ENCODE peak calls at places on chromosome 14, in five cellular contexts. V, W, H, C and J are unnamed samples.

GRCh38 chr14:104752338-104752734 is 611 bp upstream of the SIVA1 start:
- DNase-seq in H (no peak), W (no peak), C (no peak), V (no peak), J (no peak)

GRCh38 chr14:58150243-58150805 is 1.7 kb downstream of the ARMH4 start:
- DNase-seq in V (no peak), W (no peak), C (no peak), H (no peak), J (no peak)

GRCh38 chr14:21475767-21476525 is 813 bp downstream of the RAB2B start:
- DNase-seq in W (no peak), V (no peak), H (no peak), C (no peak), J (no peak)

GRCh38 chr14:89493877-89494634 is 77.0 kb upstream of the FOXN3 start:
- DNase-seq in H (no peak), V (no peak), W (no peak), C (no peak), J (no peak)

GRCh38 chr14:68541128-68541896 is 251.6 kb downstream of the ZFP36L1 start:
- DNase-seq in H (no peak), C (no peak), W (no peak), V (no peak), J (no peak)

GRCh38 chr14:65421201-65421981 is 8.9 kb downstream of the FUT8 start:
- DNase-seq in H (no peak), V (no peak), C (no peak), W (peak), J (no peak)

GRCh38 chr14:88559852-88560251 is 3.0 kb upstream of the ZC3H14 start:
- DNase-seq in C (no peak), W (peak), V (peak), H (peak), J (no peak)

GRCh38 chr14:78598046-78598652 is 428.0 kb downstream of the NRXN3 start:
- DNase-seq in H (peak), W (peak), C (peak), V (peak), J (peak)